ENCODE peak calls at places on chromosome 7, in six cellular contexts. X is HCT116; U is transverse colon; L is CD8-positive, alpha-beta T cell; C is left lung; S is Peyer's patch. R is an unnamed sample. For H3K36me3, the result is how much of the 10 kb centered on the place peaks cover.

GRCh38 chr7:127678330-127678729 is 26.3 kb downstream of the SND1 start:
- DNase-seq in X (no peak), U (no peak), L (no peak), C (no peak), S (no peak), R (no peak)

GRCh38 chr7:64868469-64868868 is 34.6 kb upstream of the ZNF273 start:
- DNase-seq in X (no peak), U (no peak), L (no peak), C (no peak), S (no peak), R (no peak)

GRCh38 chr7:22582860-22583640 is 83.1 kb upstream of the STEAP1B start:
- DNase-seq in X (no peak), U (no peak), L (no peak), C (peak), S (no peak), R (peak)

GRCh38 chr7:121931149-121931922 is 58.4 kb downstream of the PTPRZ1 start:
- DNase-seq in X (no peak), U (no peak), L (no peak), C (no peak), S (no peak), R (no peak)

GRCh38 chr7:73622909-73623797 is 1.2 kb downstream of the MLXIPL start:
- DNase-seq in X (no peak), U (peak), L (no peak), C (no peak), S (peak), R (peak)

GRCh38 chr7:20513341-20513740 is 102.1 kb upstream of the ABCB5 start:
- DNase-seq in X (no peak), U (no peak), L (no peak), C (no peak), S (no peak), R (no peak)

GRCh38 chr7:6165075-6165474 is 107.3 kb downstream of the CYTH3 start:
- DNase-seq in X (no peak), U (no peak), L (no peak), C (no peak), S (no peak), R (peak)

GRCh38 chr7:151013728-151014497 is 10.4 kb downstream of the ATG9B start:
- DNase-seq in X (no peak), U (peak), L (peak), C (peak), S (peak), R (peak)

GRCh38 chr7:102197161-102197560 is 89.5 kb upstream of the SH2B2 start:
- DNase-seq in X (no peak), U (no peak), L (no peak), C (no peak), S (no peak), R (no peak)

GRCh38 chr7:102196028-102196427 is 90.6 kb upstream of the SH2B2 start:
- DNase-seq in X (no peak), U (no peak), L (no peak), C (no peak), S (no peak), R (no peak)

GRCh38 chr7:102201576-102201975 is 85.1 kb upstream of the SH2B2 start:
- DNase-seq in X (no peak), U (no peak), L (no peak), C (no peak), S (no peak), R (no peak)

GRCh38 chr7:102197599-102197998 is 89.1 kb upstream of the SH2B2 start:
- DNase-seq in X (no peak), U (no peak), L (no peak), C (no peak), S (no peak), R (no peak)

DNA sequence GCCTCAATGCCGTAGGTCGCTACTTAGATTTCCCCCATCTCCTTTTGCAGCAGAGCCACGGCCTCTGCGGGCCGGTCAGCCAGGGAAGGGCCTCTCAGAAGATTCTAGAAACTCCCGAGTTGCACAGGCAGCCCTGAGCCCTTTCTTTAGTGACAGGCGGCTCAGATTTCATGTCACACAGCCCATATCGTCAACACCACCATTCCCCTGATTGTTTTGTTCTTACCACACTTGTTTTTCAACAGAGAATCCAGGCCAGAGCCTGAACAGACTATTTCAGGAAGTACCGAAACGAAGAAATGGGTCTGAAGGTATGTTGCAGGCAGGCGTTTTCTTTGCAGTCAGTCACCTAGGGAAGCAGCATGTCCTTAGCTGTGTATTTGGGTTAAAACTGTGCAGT is 88.1 kb upstream of the SH2B2 start:
- DNase-seq in X (no peak), U (no peak), L (no peak), C (no peak), S (no peak), R (no peak)
- H3K36me3 ChIP-seq in X (under half), U (half or more), L (under half), C (half or more), S (under half), R (half or more)

DNA sequence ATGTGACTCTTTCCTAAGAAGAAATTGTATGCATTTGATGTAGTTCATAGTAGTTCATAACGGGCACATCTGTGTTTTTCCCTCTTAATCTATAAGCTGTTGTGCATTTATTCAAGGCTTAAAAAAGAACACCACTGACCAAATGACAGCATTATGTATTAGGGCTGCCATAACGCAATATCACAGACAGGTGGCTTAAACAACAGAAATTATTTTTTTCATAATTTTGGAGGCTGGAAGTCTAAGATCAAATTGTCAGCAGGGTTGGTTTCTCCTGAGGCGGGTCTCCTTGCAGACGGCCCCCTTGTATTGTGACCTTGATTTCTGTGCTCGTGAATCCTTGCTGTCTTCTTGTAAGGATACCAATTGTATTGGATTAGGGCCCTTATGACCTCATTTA is 627 bp upstream of the SSMEM1 start:
- DNase-seq in X (no peak), U (no peak), L (no peak), C (no peak), S (no peak), R (no peak)
- TF ChIP-seq CTCF in X (peak), U (no peak), L (no peak), C (no peak), S (no peak), R (no peak)

DNA sequence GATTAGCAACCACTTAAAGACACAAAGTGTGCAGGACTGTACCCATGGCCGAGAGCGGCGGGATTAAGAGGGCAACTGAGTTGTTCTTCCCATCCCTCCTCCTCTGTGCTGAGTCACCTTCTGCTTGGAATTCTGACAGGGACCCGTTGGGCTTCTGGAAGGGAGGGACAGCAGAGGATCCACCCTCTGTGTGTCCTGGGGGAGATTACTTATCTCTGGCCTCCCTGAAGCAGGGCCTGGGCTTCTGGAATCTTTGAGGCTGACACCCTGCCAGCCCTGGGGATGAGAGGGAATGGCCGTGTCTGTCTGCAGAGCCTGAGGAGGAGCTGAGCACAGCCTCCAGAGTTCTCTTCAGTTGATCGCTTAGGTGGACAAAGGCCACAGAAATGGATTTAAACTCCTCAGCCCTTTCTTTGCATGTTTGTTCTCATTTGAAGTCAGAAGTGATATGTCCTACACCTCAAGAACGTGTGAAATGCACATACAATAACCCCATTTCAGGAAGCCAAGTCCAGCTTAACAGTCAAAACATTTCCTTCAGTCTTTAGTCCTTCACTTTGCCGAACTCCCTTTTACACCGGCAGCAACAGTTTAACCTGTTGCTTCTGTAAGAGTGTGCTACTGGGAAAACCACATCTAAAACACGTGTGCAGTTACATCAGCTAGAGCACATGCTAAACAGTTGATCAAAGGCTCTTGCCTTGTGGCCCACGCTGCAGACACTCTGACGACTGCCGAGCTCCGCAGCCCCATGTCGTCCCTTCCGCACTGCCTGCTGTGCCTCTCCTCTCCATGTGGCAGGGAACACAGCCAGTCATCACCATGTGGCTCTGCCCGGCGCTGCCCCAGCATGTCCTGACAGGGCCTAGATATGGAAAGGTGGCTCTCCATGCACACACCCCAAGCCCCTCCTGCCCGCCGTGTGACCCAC is 55.7 kb downstream of the IKZF1 start:
- DNase-seq in X (no peak), U (peak), L (peak), C (no peak), S (no peak), R (no peak)
- H3K27ac ChIP-seq in X (no peak), U (peak), L (peak), C (peak), S (peak), R (no peak)

DNA sequence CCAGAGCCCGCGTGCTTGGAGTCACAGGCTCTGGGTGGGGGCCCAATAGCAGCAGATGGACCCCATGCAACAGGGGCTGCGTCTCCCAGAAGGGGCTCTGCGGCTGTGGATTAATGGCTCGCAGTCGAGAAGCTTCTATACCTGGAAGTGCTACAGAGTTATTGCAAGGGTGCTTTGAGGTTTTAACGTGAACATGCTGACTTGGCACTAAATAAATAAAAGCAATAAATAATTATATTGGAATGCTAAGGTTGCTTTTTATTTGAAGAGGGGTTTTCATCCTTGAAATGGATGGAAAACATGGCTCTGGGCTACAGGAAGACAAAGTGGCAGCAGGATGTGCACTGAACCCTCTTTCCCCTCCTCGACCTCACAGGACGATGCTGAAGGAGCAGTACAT is 122.4 kb downstream of the PAXIP1 start:
- DNase-seq in X (no peak), U (no peak), L (no peak), C (no peak), S (no peak), R (no peak)
- H3K36me3 ChIP-seq in X (under half), U (under half), L (under half), C (under half), S (under half), R (under half)

DNA sequence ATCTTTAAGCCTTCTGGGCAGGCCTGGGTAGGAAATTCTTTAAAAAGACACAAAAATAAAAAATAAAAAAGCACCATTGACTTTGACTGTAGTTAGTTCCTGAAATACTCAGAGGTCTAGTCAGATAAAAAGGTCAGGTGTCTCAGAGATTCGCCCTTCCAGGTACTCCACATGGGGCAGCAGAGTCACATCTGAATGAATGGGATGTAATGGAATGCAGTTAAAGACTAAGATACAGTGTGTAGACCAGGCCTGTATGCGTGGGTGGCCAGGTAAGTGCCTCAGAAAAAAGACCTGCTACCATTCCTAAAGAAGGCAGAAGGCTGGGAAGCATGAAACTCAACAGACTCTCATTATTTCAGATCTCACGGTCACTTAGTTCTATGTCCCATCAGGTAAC is 68.6 kb upstream of the SEM1 start:
- DNase-seq in X (peak), U (no peak), L (no peak), C (no peak), S (no peak), R (no peak)
- TF ChIP-seq CTCF in X (peak), U (no peak), L (no peak), C (no peak), S (no peak), R (no peak)

GRCh38 chr7:117827861-117828260 is 45.4 kb downstream of the CTTNBP2 start:
- DNase-seq in X (peak), U (no peak), L (no peak), C (no peak), S (no peak), R (no peak)
- H3K27ac ChIP-seq in X (no peak), U (no peak), L (no peak), C (no peak), S (no peak), R (no peak)

DNA sequence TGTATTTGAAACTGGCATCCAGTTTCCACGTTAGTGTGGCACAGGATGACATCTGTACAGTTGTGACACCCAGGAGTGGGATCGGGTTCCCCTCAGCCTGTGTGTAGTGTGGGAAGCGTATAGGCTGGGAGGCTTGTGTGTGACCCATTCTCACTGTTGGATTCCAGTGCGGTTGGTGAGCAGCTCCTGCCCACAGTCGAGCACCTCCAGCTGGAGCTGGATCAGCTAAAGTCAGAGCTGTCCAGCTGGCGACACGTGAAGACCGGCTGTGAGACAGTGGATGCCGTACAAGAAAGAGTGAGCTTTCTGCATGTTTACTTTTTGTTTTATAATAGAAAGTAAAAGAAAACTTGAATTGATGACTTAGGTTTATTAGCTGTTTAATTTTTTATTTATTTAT is 18.7 kb upstream of the GET4 start:
- DNase-seq in X (no peak), U (no peak), L (no peak), C (no peak), S (no peak), R (no peak)
- H3K36me3 ChIP-seq in X (half or more), U (half or more), L (under half), C (half or more), S (under half), R (half or more)

DNA sequence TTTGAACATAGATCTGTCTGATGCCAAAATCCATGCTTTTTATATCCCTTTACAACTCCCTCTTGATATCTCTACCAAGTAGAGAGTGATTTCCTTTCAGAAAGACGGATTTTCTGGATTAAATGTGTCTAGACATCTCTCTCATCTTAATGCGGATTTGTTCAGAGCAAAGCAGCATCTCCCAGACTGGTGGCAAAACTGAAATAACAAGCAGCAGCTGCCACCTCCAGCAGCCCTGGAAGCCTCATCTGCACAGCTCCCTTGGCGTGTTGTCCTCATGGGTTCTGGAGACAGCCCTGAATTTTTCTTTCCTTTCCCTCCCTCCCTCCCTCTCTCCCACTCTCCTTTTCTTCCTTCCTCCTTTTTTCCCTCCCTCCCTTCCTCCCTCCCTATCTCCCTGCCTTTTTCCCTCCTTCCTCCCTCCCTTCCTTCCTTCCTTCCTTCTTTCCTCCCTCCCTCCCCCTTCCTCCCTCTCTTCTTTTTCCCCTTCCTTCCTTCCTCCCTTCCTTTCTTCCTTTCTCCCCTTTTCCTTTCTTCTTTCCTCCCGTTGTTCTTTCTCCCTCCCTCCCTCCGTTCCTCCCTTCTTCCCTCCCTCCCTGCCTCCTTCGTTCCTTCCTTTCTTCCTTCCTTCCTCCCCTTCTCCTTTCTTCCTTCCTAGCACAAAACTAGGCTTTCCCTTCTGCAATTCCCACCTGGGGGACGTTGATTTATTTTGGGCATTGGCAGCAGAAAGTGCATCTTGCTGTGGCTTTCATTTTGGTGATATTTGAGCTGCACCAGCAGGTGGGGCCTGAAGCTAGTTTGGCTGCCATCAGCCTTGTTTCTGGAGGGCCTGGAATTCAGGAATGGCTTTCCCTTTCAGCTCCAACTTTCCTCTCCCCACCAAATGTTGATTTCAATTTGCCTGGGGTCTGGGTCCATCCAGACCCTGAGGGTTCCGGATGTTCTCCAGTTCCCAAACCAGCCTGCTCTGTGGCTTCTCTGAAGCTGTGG is 640.0 kb downstream of the TYW1 start:
- DNase-seq in X (no peak), U (no peak), L (no peak), C (no peak), S (no peak), R (no peak)
- TF ChIP-seq CTCF in X (no peak), U (no peak), L (no peak), C (no peak), S (no peak), R (peak)